ENCODE peak calls at places on chromosome 2, in seven cellular contexts. One of them, this sample, is unnamed.

GRCh38 chr2:215397632-215398341 is 38.1 kb downstream of the FN1 start:
- DNase-seq in ovary: no peak
- DNase-seq in uterus: no peak
- DNase-seq in prostate gland: peak; percentile 42
- DNase-seq in transverse colon: no peak
- DNase-seq in adrenal gland: no peak
- DNase-seq in tibial nerve: no peak
- DNase-seq in this sample: no peak

GRCh38 chr2:68200157-68200787 is 42.6 kb downstream of the PNO1 start:
- DNase-seq in transverse colon: no peak
- DNase-seq in uterus: no peak
- DNase-seq in ovary: no peak
- DNase-seq in tibial nerve: no peak
- DNase-seq in prostate gland: no peak
- DNase-seq in adrenal gland: no peak
- DNase-seq in this sample: no peak

GRCh38 chr2:150876201-150877085 is 385.2 kb downstream of the RBM43 start:
- DNase-seq in uterus: no peak
- DNase-seq in prostate gland: no peak
- DNase-seq in transverse colon: no peak
- DNase-seq in tibial nerve: no peak
- DNase-seq in adrenal gland: no peak
- DNase-seq in ovary: no peak
- DNase-seq in this sample: no peak

GRCh38 chr2:37414470-37414949 is 70.1 kb downstream of the QPCT start:
- DNase-seq in uterus: peak; percentile 44
- DNase-seq in ovary: no peak
- DNase-seq in adrenal gland: no peak
- DNase-seq in prostate gland: no peak
- DNase-seq in transverse colon: no peak
- DNase-seq in tibial nerve: no peak
- DNase-seq in this sample: no peak

GRCh38 chr2:42558827-42559226 is 9.6 kb upstream of the MTA3 start:
- DNase-seq in transverse colon: peak; percentile 79
- DNase-seq in uterus: no peak
- DNase-seq in prostate gland: no peak
- DNase-seq in ovary: no peak
- DNase-seq in adrenal gland: no peak
- DNase-seq in tibial nerve: no peak
- DNase-seq in this sample: no peak

GRCh38 chr2:186820303-186820702 is 28.7 kb downstream of the ZSWIM2 start:
- DNase-seq in ovary: no peak
- DNase-seq in adrenal gland: no peak
- DNase-seq in tibial nerve: no peak
- DNase-seq in prostate gland: no peak
- DNase-seq in transverse colon: no peak
- DNase-seq in uterus: no peak
- DNase-seq in this sample: no peak

GRCh38 chr2:96116424-96116878 is at the start of gene ADRA2B:
- DNase-seq in adrenal gland: no peak
- DNase-seq in ovary: no peak
- DNase-seq in transverse colon: peak; percentile 88
- DNase-seq in uterus: no peak
- DNase-seq in prostate gland: peak; percentile 77
- DNase-seq in tibial nerve: no peak
- DNase-seq in this sample: peak; percentile 86

GRCh38 chr2:86352932-86353345 is 15.5 kb upstream of the REEP1 start:
- DNase-seq in uterus: no peak
- DNase-seq in transverse colon: no peak
- DNase-seq in adrenal gland: peak; percentile 14
- DNase-seq in prostate gland: no peak
- DNase-seq in tibial nerve: no peak
- DNase-seq in ovary: no peak
- DNase-seq in this sample: no peak

GRCh38 chr2:235697041-235697440 is 203.2 kb downstream of the AGAP1 start:
- DNase-seq in prostate gland: no peak
- DNase-seq in adrenal gland: no peak
- DNase-seq in transverse colon: no peak
- DNase-seq in ovary: no peak
- DNase-seq in tibial nerve: no peak
- DNase-seq in uterus: no peak
- DNase-seq in this sample: peak; percentile 5

GRCh38 chr2:35614640-35615039 is 740.9 kb upstream of the CRIM1 start:
- DNase-seq in adrenal gland: no peak
- DNase-seq in ovary: no peak
- DNase-seq in tibial nerve: no peak
- DNase-seq in transverse colon: no peak
- DNase-seq in prostate gland: peak; percentile 20
- DNase-seq in uterus: no peak
- DNase-seq in this sample: no peak

GRCh38 chr2:223613017-223613950 is 11.1 kb upstream of the SCG2 start:
- DNase-seq in tibial nerve: peak; percentile 66
- DNase-seq in adrenal gland: peak; percentile 95
- DNase-seq in ovary: peak; percentile 81
- DNase-seq in prostate gland: peak; percentile 64
- DNase-seq in transverse colon: peak; percentile 54
- DNase-seq in uterus: peak; percentile 89
- DNase-seq in this sample: peak; percentile 81

GRCh38 chr2:223538920-223539440 is 63.2 kb downstream of the SCG2 start:
- DNase-seq in tibial nerve: no peak
- DNase-seq in transverse colon: no peak
- DNase-seq in ovary: no peak
- DNase-seq in uterus: no peak
- DNase-seq in prostate gland: no peak
- DNase-seq in adrenal gland: no peak
- DNase-seq in this sample: no peak

DNA sequence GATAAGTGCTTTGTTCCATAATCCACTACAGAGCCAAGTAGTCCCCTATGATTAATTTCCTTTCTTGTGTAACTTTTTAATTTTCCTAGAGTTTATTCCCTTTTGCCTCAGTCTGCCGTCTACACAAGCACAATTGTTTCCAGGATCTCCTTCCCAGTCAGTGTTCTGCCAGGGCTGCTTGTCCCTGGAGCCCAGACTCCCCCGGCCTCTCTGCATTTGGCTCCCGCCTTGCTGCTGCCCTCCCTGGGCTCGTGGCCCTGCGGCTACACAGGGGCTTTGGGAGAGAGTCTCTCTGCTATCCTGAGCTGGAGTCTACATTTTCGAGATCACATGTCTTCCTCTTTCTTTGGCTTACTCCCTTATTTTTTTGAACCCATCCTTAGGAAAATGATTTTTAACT is 9.2 kb downstream of the FBLN7 start:
- DNase-seq in uterus: no peak
- DNase-seq in prostate gland: no peak
- DNase-seq in adrenal gland: no peak
- DNase-seq in transverse colon: no peak
- DNase-seq in ovary: no peak
- DNase-seq in tibial nerve: no peak
- DNase-seq in this sample: no peak
- H3K4me3 ChIP-seq in uterus: no peak overlapping the region
- H3K4me3 ChIP-seq in prostate gland: no peak overlapping the region
- H3K4me3 ChIP-seq in adrenal gland: no peak overlapping the region
- H3K4me3 ChIP-seq in transverse colon: no peak overlapping the region
- H3K4me3 ChIP-seq in ovary: no peak overlapping the region
- H3K4me3 ChIP-seq in tibial nerve: no peak overlapping the region
- H3K4me3 ChIP-seq in this sample: no peak overlapping the region

GRCh38 chr2:132703396-132703795 is 33.4 kb upstream of the LYPD1 start:
- DNase-seq in tibial nerve: no peak
- DNase-seq in ovary: no peak
- DNase-seq in uterus: no peak
- DNase-seq in transverse colon: no peak
- DNase-seq in prostate gland: no peak
- DNase-seq in adrenal gland: no peak
- DNase-seq in this sample: no peak

GRCh38 chr2:132701810-132702209 is 31.8 kb upstream of the LYPD1 start:
- DNase-seq in transverse colon: no peak
- DNase-seq in tibial nerve: no peak
- DNase-seq in ovary: no peak
- DNase-seq in adrenal gland: no peak
- DNase-seq in prostate gland: no peak
- DNase-seq in uterus: no peak
- DNase-seq in this sample: no peak
- TF ChIP-seq POLR2A in transverse colon: no peak
- TF ChIP-seq POLR2A in tibial nerve: no peak
- TF ChIP-seq POLR2A in ovary: no peak
- TF ChIP-seq POLR2A in adrenal gland: no peak
- TF ChIP-seq POLR2A in prostate gland: no peak
- TF ChIP-seq POLR2A in uterus: no peak
- TF ChIP-seq POLR2A in this sample: no peak

DNA sequence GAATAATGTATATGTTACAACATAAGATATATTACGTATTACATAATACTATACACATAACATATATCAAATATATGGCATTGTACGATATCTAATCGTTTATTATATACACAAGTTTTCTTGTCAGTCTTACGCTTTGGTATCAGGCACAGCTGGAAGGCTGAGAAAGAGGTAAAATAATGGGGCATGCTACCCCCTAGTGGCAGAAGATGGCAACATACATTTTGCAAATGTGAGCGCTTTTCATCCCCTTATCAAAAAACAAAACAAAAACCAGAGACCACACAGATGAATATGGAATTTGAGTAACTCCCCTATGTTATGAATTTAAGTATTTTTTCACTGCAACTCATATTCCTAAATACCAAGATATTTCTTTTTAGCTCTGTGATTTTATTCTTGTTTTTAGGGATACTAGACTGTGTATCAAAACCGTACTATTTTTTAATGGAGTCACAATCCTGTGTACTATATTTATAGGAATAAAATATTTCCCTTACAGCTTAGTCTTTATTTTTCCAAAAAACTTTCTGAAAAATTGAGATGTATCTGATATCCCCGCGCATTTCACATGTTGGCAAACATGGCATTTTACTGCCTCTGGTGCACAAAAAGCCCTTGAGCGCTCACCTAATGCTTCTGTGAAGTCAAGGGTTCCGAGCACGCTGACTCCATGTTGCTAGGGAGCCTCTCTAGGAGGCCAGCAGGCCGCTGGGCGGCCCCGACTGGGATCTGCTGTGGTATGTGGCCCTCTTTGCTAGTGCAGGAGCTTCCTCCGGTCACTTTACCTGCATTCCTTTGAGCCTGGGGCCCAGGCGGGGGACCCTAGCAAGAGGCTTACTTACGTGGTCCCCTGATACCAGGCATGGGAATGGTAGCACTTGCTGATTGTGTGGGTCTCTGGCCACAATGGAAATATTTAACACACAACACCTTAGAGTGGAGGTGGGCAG is 62.5 kb downstream of the SLC4A3 start:
- DNase-seq in adrenal gland: peak; percentile 79
- DNase-seq in ovary: peak; percentile 42
- DNase-seq in transverse colon: peak; percentile 29
- DNase-seq in prostate gland: peak; percentile 44
- DNase-seq in uterus: peak; percentile 57
- DNase-seq in tibial nerve: peak; percentile 66
- DNase-seq in this sample: no peak
- H3K4me1 ChIP-seq in adrenal gland: no peaks in the 10 kb centered on the region
- H3K4me1 ChIP-seq in ovary: peaks cover 5% of the 10 kb centered on the region
- H3K4me1 ChIP-seq in transverse colon: no peaks in the 10 kb centered on the region
- H3K4me1 ChIP-seq in prostate gland: no peaks in the 10 kb centered on the region
- H3K4me1 ChIP-seq in uterus: no peaks in the 10 kb centered on the region
- H3K4me1 ChIP-seq in tibial nerve: peaks cover 16% of the 10 kb centered on the region
- H3K4me1 ChIP-seq in this sample: peaks cover 6% of the 10 kb centered on the region

DNA sequence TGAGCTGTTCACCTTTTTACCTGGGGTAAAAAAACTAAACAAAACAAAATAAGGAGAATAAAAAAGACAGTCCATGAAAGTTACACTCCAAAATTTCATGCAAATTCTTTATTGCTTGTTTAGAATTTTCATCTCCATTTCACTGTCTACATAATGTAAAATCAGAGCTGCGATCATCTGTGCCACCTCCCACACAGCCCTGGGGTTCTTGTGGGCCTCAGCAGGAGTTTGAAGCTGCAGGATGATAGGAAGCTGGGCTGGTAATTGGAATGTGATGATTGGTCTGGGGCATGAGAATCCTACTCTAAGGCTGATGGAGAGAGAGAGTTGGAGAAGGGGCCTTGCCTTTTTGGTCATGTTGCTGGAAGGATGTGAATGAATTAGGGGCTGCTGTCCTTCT is 4.2 kb upstream of the LHCGR start:
- DNase-seq in transverse colon: no peak
- DNase-seq in tibial nerve: no peak
- DNase-seq in adrenal gland: no peak
- DNase-seq in ovary: no peak
- DNase-seq in prostate gland: no peak
- DNase-seq in uterus: no peak
- DNase-seq in this sample: no peak
- H3K4me3 ChIP-seq in transverse colon: no peak overlapping the region
- H3K4me3 ChIP-seq in tibial nerve: no peak overlapping the region
- H3K4me3 ChIP-seq in adrenal gland: no peak overlapping the region
- H3K4me3 ChIP-seq in ovary: no peak overlapping the region
- H3K4me3 ChIP-seq in prostate gland: no peak overlapping the region
- H3K4me3 ChIP-seq in uterus: no peak overlapping the region
- H3K4me3 ChIP-seq in this sample: no peak overlapping the region

GRCh38 chr2:112481050-112481527 is 867 bp upstream of the TTL start:
- DNase-seq in prostate gland: peak; percentile 77
- DNase-seq in transverse colon: peak; percentile 87
- DNase-seq in uterus: peak; percentile 72
- DNase-seq in tibial nerve: peak; percentile 82
- DNase-seq in ovary: peak; percentile 68
- DNase-seq in adrenal gland: peak; percentile 91
- DNase-seq in this sample: peak; percentile 92

GRCh38 chr2:112480540-112481049 is 1.4 kb upstream of the TTL start:
- DNase-seq in adrenal gland: no peak
- DNase-seq in prostate gland: no peak
- DNase-seq in uterus: no peak
- DNase-seq in tibial nerve: no peak
- DNase-seq in ovary: no peak
- DNase-seq in transverse colon: peak; percentile 13
- DNase-seq in this sample: no peak

GRCh38 chr2:112482309-112483046 is 522 bp downstream of the TTL start:
- DNase-seq in uterus: peak; percentile 29
- DNase-seq in transverse colon: peak; percentile 30
- DNase-seq in tibial nerve: no peak
- DNase-seq in ovary: peak; percentile 15
- DNase-seq in adrenal gland: peak; percentile 64
- DNase-seq in prostate gland: peak; percentile 13
- DNase-seq in this sample: peak; percentile 13

GRCh38 chr2:112483047-112483473 is 1.1 kb downstream of the TTL start:
- DNase-seq in tibial nerve: no peak
- DNase-seq in uterus: peak; percentile 28
- DNase-seq in transverse colon: no peak
- DNase-seq in adrenal gland: peak; percentile 73
- DNase-seq in ovary: no peak
- DNase-seq in prostate gland: no peak
- DNase-seq in this sample: no peak

DNA sequence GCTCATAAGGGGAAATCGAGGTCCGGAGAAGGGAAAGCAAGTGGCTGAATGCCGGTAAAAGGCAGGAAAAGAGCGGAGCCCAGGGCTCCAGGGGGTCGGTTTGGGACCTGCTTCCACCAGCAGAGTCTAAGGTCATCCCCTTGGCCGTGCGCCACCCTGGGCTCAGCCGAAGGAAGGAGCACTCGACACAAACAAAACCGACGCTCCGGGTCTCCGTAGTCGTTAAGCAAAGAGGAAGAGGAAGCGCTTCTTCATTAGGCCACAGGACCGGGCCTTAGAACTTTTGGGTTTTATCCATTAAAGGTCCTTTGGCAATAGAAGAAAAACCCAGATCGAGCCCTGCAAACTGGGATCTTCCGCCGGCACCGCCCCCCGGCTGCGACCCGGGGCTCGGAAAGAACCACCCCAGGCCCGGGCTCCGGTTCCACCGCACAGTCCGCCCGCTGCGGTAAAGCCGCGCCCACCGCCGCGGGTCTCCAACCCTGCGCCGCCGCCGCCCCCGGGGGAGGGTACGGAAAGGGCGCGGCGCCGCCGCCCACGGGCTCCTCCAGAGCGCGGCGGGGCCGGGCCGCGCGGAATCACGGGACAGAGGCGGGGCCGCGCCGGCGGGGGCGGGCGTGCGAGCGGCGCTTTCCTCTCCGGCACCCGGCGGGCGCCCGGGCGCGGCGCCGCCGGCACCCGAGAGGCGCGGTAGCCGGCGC is at the start of gene TTL:
- DNase-seq in transverse colon: peak; percentile 81
- DNase-seq in prostate gland: peak; percentile 65
- DNase-seq in adrenal gland: peak; percentile 76
- DNase-seq in ovary: peak; percentile 59
- DNase-seq in uterus: peak; percentile 58
- DNase-seq in tibial nerve: peak; percentile 53
- DNase-seq in this sample: peak; percentile 87
- TF ChIP-seq POLR2A in transverse colon: no peak
- TF ChIP-seq POLR2A in prostate gland: peak; percentile 26
- TF ChIP-seq POLR2A in adrenal gland: no peak
- TF ChIP-seq POLR2A in ovary: no peak
- TF ChIP-seq POLR2A in uterus: peak; percentile 48
- TF ChIP-seq POLR2A in tibial nerve: peak; percentile 41
- TF ChIP-seq POLR2A in this sample: no peak

This sample was measured in heart left ventricle.